ENCODE peak calls at places on chromosomes 12 and 14, in eight cellular contexts. One of them, this sample, is unnamed.
A peak's percentile ranks its signal among the peaks of the same experiment; 100 is the strongest.

GRCh38 chr14:36513451-36514277 is 6.4 kb downstream of the NKX2-1 start:
- DNase-seq in A549: no peak
- DNase-seq in fibroblast of mammary gland: no peak
- DNase-seq in progenitor cell of endocrine pancreas: no peak
- DNase-seq in brain microvascular endothelial cell: no peak
- DNase-seq in AG09319: no peak
- DNase-seq in omental fat pad: no peak
- DNase-seq in cardiac muscle cell: no peak
- DNase-seq in this sample: no peak

GRCh38 chr12:87793134-87793533 is 236.1 kb downstream of the C12orf50 start:
- DNase-seq in A549: peak; percentile 45
- DNase-seq in fibroblast of mammary gland: peak; percentile 42
- DNase-seq in progenitor cell of endocrine pancreas: no peak
- DNase-seq in brain microvascular endothelial cell: peak; percentile 78
- DNase-seq in AG09319: no peak
- DNase-seq in omental fat pad: no peak
- DNase-seq in cardiac muscle cell: peak; percentile 47
- DNase-seq in this sample: no peak

GRCh38 chr14:61927015-61927414 is 164.8 kb downstream of the SNAPC1 start:
- DNase-seq in A549: no peak
- DNase-seq in fibroblast of mammary gland: no peak
- DNase-seq in progenitor cell of endocrine pancreas: no peak
- DNase-seq in brain microvascular endothelial cell: peak; percentile 31
- DNase-seq in AG09319: no peak
- DNase-seq in omental fat pad: no peak
- DNase-seq in cardiac muscle cell: no peak
- DNase-seq in this sample: no peak

GRCh38 chr12:115648463-115648862 is 629.0 kb downstream of the MED13L start:
- DNase-seq in A549: no peak
- DNase-seq in fibroblast of mammary gland: peak; percentile 54
- DNase-seq in progenitor cell of endocrine pancreas: no peak
- DNase-seq in brain microvascular endothelial cell: no peak
- DNase-seq in AG09319: no peak
- DNase-seq in omental fat pad: no peak
- DNase-seq in cardiac muscle cell: no peak
- DNase-seq in this sample: no peak

GRCh38 chr14:96717116-96717515 is 80.1 kb upstream of the VRK1 start:
- DNase-seq in A549: no peak
- DNase-seq in fibroblast of mammary gland: no peak
- DNase-seq in progenitor cell of endocrine pancreas: no peak
- DNase-seq in brain microvascular endothelial cell: no peak
- DNase-seq in AG09319: no peak
- DNase-seq in omental fat pad: no peak
- DNase-seq in cardiac muscle cell: no peak
- DNase-seq in this sample: no peak

GRCh38 chr14:66772146-66772545 is 264.2 kb downstream of the GPHN start:
- DNase-seq in A549: no peak
- DNase-seq in fibroblast of mammary gland: no peak
- DNase-seq in progenitor cell of endocrine pancreas: no peak
- DNase-seq in brain microvascular endothelial cell: no peak
- DNase-seq in AG09319: no peak
- DNase-seq in omental fat pad: no peak
- DNase-seq in cardiac muscle cell: no peak
- DNase-seq in this sample: no peak

GRCh38 chr12:109126781-109127180 is 10.4 kb downstream of the ACACB start:
- DNase-seq in A549: no peak
- DNase-seq in fibroblast of mammary gland: peak; percentile 56
- DNase-seq in progenitor cell of endocrine pancreas: no peak
- DNase-seq in brain microvascular endothelial cell: no peak
- DNase-seq in AG09319: no peak
- DNase-seq in omental fat pad: no peak
- DNase-seq in cardiac muscle cell: peak; percentile 85
- DNase-seq in this sample: no peak

GRCh38 chr14:93829839-93830481 is 41.7 kb upstream of the PRIMA1 start:
- DNase-seq in A549: no peak
- DNase-seq in fibroblast of mammary gland: no peak
- DNase-seq in progenitor cell of endocrine pancreas: no peak
- DNase-seq in brain microvascular endothelial cell: no peak
- DNase-seq in AG09319: no peak
- DNase-seq in omental fat pad: no peak
- DNase-seq in cardiac muscle cell: no peak
- DNase-seq in this sample: no peak

GRCh38 chr12:64390275-64390851 is at the start of gene C12orf56:
- DNase-seq in A549: peak; percentile 63
- DNase-seq in fibroblast of mammary gland: peak; percentile 26
- DNase-seq in progenitor cell of endocrine pancreas: no peak
- DNase-seq in brain microvascular endothelial cell: no peak
- DNase-seq in AG09319: no peak
- DNase-seq in omental fat pad: no peak
- DNase-seq in cardiac muscle cell: peak; percentile 25
- DNase-seq in this sample: peak; percentile 57

GRCh38 chr12:6689000-6689882 is at the start of gene ZNF384:
- DNase-seq in A549: peak; percentile 100
- DNase-seq in fibroblast of mammary gland: peak; percentile 99
- DNase-seq in progenitor cell of endocrine pancreas: peak; percentile 95
- DNase-seq in brain microvascular endothelial cell: peak; percentile 98
- DNase-seq in AG09319: peak; percentile 99
- DNase-seq in omental fat pad: peak; percentile 85
- DNase-seq in cardiac muscle cell: peak; percentile 99
- DNase-seq in this sample: peak; percentile 82
- TF ChIP-seq CTCF in A549: no peak
- TF ChIP-seq CTCF in fibroblast of mammary gland: no peak
- TF ChIP-seq CTCF in progenitor cell of endocrine pancreas: peak; percentile 34
- TF ChIP-seq CTCF in brain microvascular endothelial cell: peak; percentile 43
- TF ChIP-seq CTCF in AG09319: peak; percentile 7
- TF ChIP-seq CTCF in omental fat pad: no peak
- TF ChIP-seq CTCF in cardiac muscle cell: peak; percentile 19
- TF ChIP-seq CTCF in this sample: no peak

GRCh38 chr12:47214771-47215170 is 135.0 kb upstream of the AMIGO2 start:
- DNase-seq in A549: no peak
- DNase-seq in fibroblast of mammary gland: no peak
- DNase-seq in progenitor cell of endocrine pancreas: no peak
- DNase-seq in brain microvascular endothelial cell: no peak
- DNase-seq in AG09319: no peak
- DNase-seq in omental fat pad: no peak
- DNase-seq in cardiac muscle cell: no peak
- DNase-seq in this sample: no peak
- TF ChIP-seq CTCF in A549: no peak
- TF ChIP-seq CTCF in fibroblast of mammary gland: no peak
- TF ChIP-seq CTCF in progenitor cell of endocrine pancreas: no peak
- TF ChIP-seq CTCF in brain microvascular endothelial cell: no peak
- TF ChIP-seq CTCF in AG09319: no peak
- TF ChIP-seq CTCF in omental fat pad: no peak
- TF ChIP-seq CTCF in cardiac muscle cell: no peak
- TF ChIP-seq CTCF in this sample: no peak

GRCh38 chr14:106738075-106738474 is 1211.7 kb downstream of the TMEM121 start:
- DNase-seq in A549: no peak
- DNase-seq in fibroblast of mammary gland: no peak
- DNase-seq in progenitor cell of endocrine pancreas: no peak
- DNase-seq in brain microvascular endothelial cell: no peak
- DNase-seq in AG09319: no peak
- DNase-seq in omental fat pad: no peak
- DNase-seq in cardiac muscle cell: no peak
- DNase-seq in this sample: no peak
- TF ChIP-seq CTCF in A549: no peak
- TF ChIP-seq CTCF in fibroblast of mammary gland: no peak
- TF ChIP-seq CTCF in progenitor cell of endocrine pancreas: no peak
- TF ChIP-seq CTCF in brain microvascular endothelial cell: no peak
- TF ChIP-seq CTCF in AG09319: no peak
- TF ChIP-seq CTCF in omental fat pad: no peak
- TF ChIP-seq CTCF in cardiac muscle cell: no peak
- TF ChIP-seq CTCF in this sample: no peak

GRCh38 chr14:25053585-25053984 is 3.6 kb upstream of the STXBP6 start:
- DNase-seq in A549: no peak
- DNase-seq in fibroblast of mammary gland: no peak
- DNase-seq in progenitor cell of endocrine pancreas: no peak
- DNase-seq in brain microvascular endothelial cell: no peak
- DNase-seq in AG09319: no peak
- DNase-seq in omental fat pad: no peak
- DNase-seq in cardiac muscle cell: no peak
- DNase-seq in this sample: no peak

GRCh38 chr14:25055998-25056687 is 6.2 kb upstream of the STXBP6 start:
- DNase-seq in A549: no peak
- DNase-seq in fibroblast of mammary gland: peak; percentile 63
- DNase-seq in progenitor cell of endocrine pancreas: no peak
- DNase-seq in brain microvascular endothelial cell: no peak
- DNase-seq in AG09319: no peak
- DNase-seq in omental fat pad: no peak
- DNase-seq in cardiac muscle cell: no peak
- DNase-seq in this sample: no peak

GRCh38 chr14:25052921-25053320 is 3.0 kb upstream of the STXBP6 start:
- DNase-seq in A549: no peak
- DNase-seq in fibroblast of mammary gland: no peak
- DNase-seq in progenitor cell of endocrine pancreas: no peak
- DNase-seq in brain microvascular endothelial cell: no peak
- DNase-seq in AG09319: no peak
- DNase-seq in omental fat pad: no peak
- DNase-seq in cardiac muscle cell: no peak
- DNase-seq in this sample: no peak

GRCh38 chr14:25055005-25055404 is 5.1 kb upstream of the STXBP6 start:
- DNase-seq in A549: no peak
- DNase-seq in fibroblast of mammary gland: no peak
- DNase-seq in progenitor cell of endocrine pancreas: no peak
- DNase-seq in brain microvascular endothelial cell: no peak
- DNase-seq in AG09319: no peak
- DNase-seq in omental fat pad: no peak
- DNase-seq in cardiac muscle cell: no peak
- DNase-seq in this sample: no peak

DNA sequence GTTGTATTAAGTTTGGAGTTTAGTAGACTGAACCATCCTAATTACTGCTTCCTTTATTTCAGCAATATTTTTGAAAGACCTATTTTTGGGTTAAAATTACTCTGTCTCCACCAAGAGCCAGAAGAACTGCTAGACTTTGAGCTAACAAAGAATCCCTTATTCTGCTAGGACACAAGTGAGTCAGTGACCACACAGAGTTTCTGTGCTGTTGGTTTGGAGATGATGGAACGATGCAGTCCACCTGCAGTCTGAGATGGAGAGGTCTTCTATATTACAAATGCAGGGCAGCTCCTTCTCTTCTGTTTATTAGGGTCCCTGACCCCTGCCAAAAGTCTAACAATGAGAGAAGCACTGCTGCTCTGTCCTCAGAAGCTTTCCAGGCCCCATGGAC is 6.7 kb upstream of the STXBP6 start:
- DNase-seq in A549: no peak
- DNase-seq in fibroblast of mammary gland: peak; percentile 39
- DNase-seq in progenitor cell of endocrine pancreas: no peak
- DNase-seq in brain microvascular endothelial cell: no peak
- DNase-seq in AG09319: no peak
- DNase-seq in omental fat pad: no peak
- DNase-seq in cardiac muscle cell: no peak
- DNase-seq in this sample: no peak
- TF ChIP-seq CTCF in A549: no peak
- TF ChIP-seq CTCF in fibroblast of mammary gland: no peak
- TF ChIP-seq CTCF in progenitor cell of endocrine pancreas: no peak
- TF ChIP-seq CTCF in brain microvascular endothelial cell: no peak
- TF ChIP-seq CTCF in AG09319: no peak
- TF ChIP-seq CTCF in omental fat pad: no peak
- TF ChIP-seq CTCF in cardiac muscle cell: no peak
- TF ChIP-seq CTCF in this sample: no peak

DNA sequence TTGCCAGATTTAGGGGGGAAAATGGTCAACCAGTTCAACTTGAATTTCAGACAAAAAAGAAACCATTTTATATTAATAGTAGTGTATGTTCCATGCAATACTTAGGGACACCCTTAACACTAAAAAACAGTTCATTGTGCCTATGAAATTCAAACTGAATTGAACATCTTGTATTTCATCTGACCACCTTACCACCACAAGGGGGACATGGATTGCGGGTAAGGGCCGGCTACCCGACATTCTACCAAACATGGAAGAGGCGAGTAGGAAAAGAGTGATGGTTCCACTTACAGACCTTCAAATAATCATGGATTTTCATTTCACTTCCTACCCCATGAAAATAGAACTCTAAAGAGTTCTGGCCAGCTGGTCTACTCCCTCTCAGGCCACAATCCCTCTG is 10.3 kb upstream of the STK38L start:
- DNase-seq in A549: no peak
- DNase-seq in fibroblast of mammary gland: no peak
- DNase-seq in progenitor cell of endocrine pancreas: no peak
- DNase-seq in brain microvascular endothelial cell: no peak
- DNase-seq in AG09319: no peak
- DNase-seq in omental fat pad: no peak
- DNase-seq in cardiac muscle cell: no peak
- DNase-seq in this sample: no peak
- TF ChIP-seq CTCF in A549: no peak
- TF ChIP-seq CTCF in fibroblast of mammary gland: peak; percentile 16
- TF ChIP-seq CTCF in progenitor cell of endocrine pancreas: peak; percentile 46
- TF ChIP-seq CTCF in brain microvascular endothelial cell: peak; percentile 38
- TF ChIP-seq CTCF in AG09319: no peak
- TF ChIP-seq CTCF in omental fat pad: no peak
- TF ChIP-seq CTCF in cardiac muscle cell: peak; percentile 6
- TF ChIP-seq CTCF in this sample: no peak

GRCh38 chr12:53179694-53180269 is 740 bp upstream of the ZNF740 start:
- DNase-seq in A549: no peak
- DNase-seq in fibroblast of mammary gland: no peak
- DNase-seq in progenitor cell of endocrine pancreas: peak; percentile 26
- DNase-seq in brain microvascular endothelial cell: no peak
- DNase-seq in AG09319: no peak
- DNase-seq in omental fat pad: no peak
- DNase-seq in cardiac muscle cell: no peak
- DNase-seq in this sample: no peak
- TF ChIP-seq CTCF in A549: no peak
- TF ChIP-seq CTCF in fibroblast of mammary gland: no peak
- TF ChIP-seq CTCF in progenitor cell of endocrine pancreas: no peak
- TF ChIP-seq CTCF in brain microvascular endothelial cell: no peak
- TF ChIP-seq CTCF in AG09319: no peak
- TF ChIP-seq CTCF in omental fat pad: no peak
- TF ChIP-seq CTCF in cardiac muscle cell: no peak
- TF ChIP-seq CTCF in this sample: no peak

GRCh38 chr12:10607885-10608458 is 5.4 kb downstream of the MAGOHB start:
- DNase-seq in A549: peak; percentile 47
- DNase-seq in fibroblast of mammary gland: peak; percentile 27
- DNase-seq in progenitor cell of endocrine pancreas: no peak
- DNase-seq in brain microvascular endothelial cell: no peak
- DNase-seq in AG09319: no peak
- DNase-seq in omental fat pad: no peak
- DNase-seq in cardiac muscle cell: peak; percentile 28
- DNase-seq in this sample: no peak
- TF ChIP-seq CTCF in A549: peak; percentile 33
- TF ChIP-seq CTCF in fibroblast of mammary gland: peak; percentile 43
- TF ChIP-seq CTCF in progenitor cell of endocrine pancreas: peak; percentile 42
- TF ChIP-seq CTCF in brain microvascular endothelial cell: peak; percentile 69
- TF ChIP-seq CTCF in AG09319: peak; percentile 35
- TF ChIP-seq CTCF in omental fat pad: no peak
- TF ChIP-seq CTCF in cardiac muscle cell: peak; percentile 31
- TF ChIP-seq CTCF in this sample: peak; percentile 9

This sample was measured in D721Med.